ENCODE peak calls at places on chromosome 12, in six cellular contexts. H is GM23338, W is neural progenitor cell, P is lower lobe of right lung, S is uterus, I is neuronal stem cell. B is an unnamed sample. For H3K36me3, the result is how much of the 10 kb centered on the place peaks cover.

GRCh38 chr12:1930816-1931597 is 12.6 kb upstream of the CACNA2D4 start:
- DNase-seq in H (no peak), W (no peak), P (no peak), S (peak), I (no peak), B (no peak)

GRCh38 chr12:107514887-107515445 is 170.6 kb upstream of the PWP1 start:
- DNase-seq in H (no peak), W (no peak), P (no peak), S (no peak), I (no peak), B (no peak)

GRCh38 chr12:110467847-110468211 is 228 bp downstream of the GPN3 start:
- DNase-seq in H (no peak), W (no peak), P (no peak), S (no peak), I (no peak), B (no peak)

GRCh38 chr12:52722680-52723079 is 19.4 kb upstream of the KRT77 start:
- DNase-seq in H (no peak), W (no peak), P (no peak), S (no peak), I (no peak), B (no peak)

GRCh38 chr12:50922820-50923219 is 29.5 kb upstream of the HIGD1C start:
- DNase-seq in H (no peak), W (peak), P (no peak), S (peak), I (no peak), B (no peak)

GRCh38 chr12:45565590-45565989 is 163.9 kb upstream of the ARID2 start:
- DNase-seq in H (no peak), W (no peak), P (no peak), S (no peak), I (no peak), B (no peak)

GRCh38 chr12:132161046-132161781 is 17.0 kb downstream of the NOC4L start:
- DNase-seq in H (no peak), W (no peak), P (no peak), S (no peak), I (no peak), B (no peak)

GRCh38 chr12:104695453-104696148 is 238.9 kb downstream of the CHST11 start:
- DNase-seq in H (no peak), W (no peak), P (no peak), S (no peak), I (no peak), B (no peak)

GRCh38 chr12:76696186-76696585 is 67.7 kb upstream of the ZDHHC17 start:
- DNase-seq in H (no peak), W (no peak), P (no peak), S (no peak), I (no peak), B (peak)

GRCh38 chr12:3755898-3756297 is 3.0 kb upstream of the CRACR2A start:
- DNase-seq in H (no peak), W (no peak), P (no peak), S (no peak), I (no peak), B (peak)

GRCh38 chr12:116360579-116361403 is 83.3 kb upstream of the MED13L start:
- DNase-seq in H (no peak), W (no peak), P (no peak), S (no peak), I (no peak), B (no peak)

GRCh38 chr12:24592048-24592447 is 356.9 kb downstream of the BCAT1 start:
- DNase-seq in H (no peak), W (no peak), P (no peak), S (no peak), I (no peak), B (no peak)

GRCh38 chr12:106246891-106247730 is 709 bp downstream of the CKAP4 start:
- DNase-seq in H (peak), W (peak), P (peak), S (peak), I (peak), B (peak)

GRCh38 chr12:16347391-16348298 is at the start of gene MGST1:
- DNase-seq in H (peak), W (peak), P (peak), S (peak), I (peak), B (peak)

GRCh38 chr12:94889512-94890210 is 113.8 kb downstream of the NDUFA12 start:
- DNase-seq in H (no peak), W (no peak), P (no peak), S (no peak), I (no peak), B (peak)

GRCh38 chr12:122835693-122836026 is 403 bp downstream of the HIP1R start:
- DNase-seq in H (peak), W (no peak), P (peak), S (no peak), I (no peak), B (no peak)

GRCh38 chr12:122227341-122227740 is 1.5 kb upstream of the DIABLO start:
- DNase-seq in H (no peak), W (no peak), P (peak), S (no peak), I (no peak), B (no peak)

GRCh38 chr12:95970905-95971304 is 25.2 kb downstream of the HAL start:
- DNase-seq in H (peak), W (peak), P (no peak), S (no peak), I (no peak), B (no peak)

GRCh38 chr12:56715798-56716197 is 9.3 kb downstream of the NACA start:
- DNase-seq in H (no peak), W (no peak), P (no peak), S (no peak), I (no peak), B (no peak)

GRCh38 chr12:121465921-121466799 is 66.2 kb downstream of the RNF34 start:
- DNase-seq in H (peak), W (peak), P (no peak), S (no peak), I (no peak), B (peak)

GRCh38 chr12:22687677-22688076 is 62.7 kb downstream of the ETNK1 start:
- DNase-seq in H (no peak), W (no peak), P (no peak), S (no peak), I (no peak), B (no peak)

GRCh38 chr12:95605875-95606274 is 54.6 kb upstream of the USP44 start:
- DNase-seq in H (no peak), W (no peak), P (no peak), S (no peak), I (no peak), B (no peak)

GRCh38 chr12:124388679-124389536 is 94.0 kb downstream of the RFLNA start:
- DNase-seq in H (peak), W (peak), P (peak), S (peak), I (peak), B (peak)

GRCh38 chr12:49824886-49825285 is 3.3 kb downstream of the NCKAP5L start:
- DNase-seq in H (no peak), W (no peak), P (no peak), S (no peak), I (no peak), B (peak)

GRCh38 chr12:62933220-62933870 is 1.6 kb downstream of the PPM1H start:
- DNase-seq in H (peak), W (peak), P (no peak), S (no peak), I (no peak), B (no peak)

DNA sequence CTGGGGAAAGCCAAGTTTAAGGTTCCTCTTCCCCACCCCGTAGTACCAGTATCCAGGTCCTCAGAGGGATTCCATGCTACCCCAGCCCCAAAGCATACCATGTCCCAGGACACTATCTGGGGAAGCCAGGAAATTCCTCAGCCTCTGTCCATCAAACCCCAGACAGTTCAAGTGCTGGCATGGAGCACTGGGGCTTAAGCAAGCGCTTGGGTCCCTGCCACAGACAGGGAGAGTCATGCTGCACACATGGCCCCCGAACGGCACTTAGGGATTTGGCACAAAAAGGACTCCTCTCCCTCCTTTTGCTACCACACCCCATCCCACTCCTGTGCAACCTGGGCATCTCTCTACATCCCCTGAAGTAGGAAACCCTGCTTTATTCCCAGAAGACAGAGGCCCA is 21.8 kb downstream of the ADCY6 start:
- DNase-seq in H (no peak), W (no peak), P (no peak), S (peak), I (no peak), B (no peak)
- H3K36me3 ChIP-seq in H (under half), W (under half), P (half or more), S (under half), I (under half), B (under half)

GRCh38 chr12:9115731-9116689 is at the start of gene A2M:
- DNase-seq in H (no peak), W (no peak), P (no peak), S (peak), I (no peak), B (no peak)
- H3K4me3 ChIP-seq in H (no peak), W (no peak), P (peak), S (peak), I (no peak), B (no peak)

DNA sequence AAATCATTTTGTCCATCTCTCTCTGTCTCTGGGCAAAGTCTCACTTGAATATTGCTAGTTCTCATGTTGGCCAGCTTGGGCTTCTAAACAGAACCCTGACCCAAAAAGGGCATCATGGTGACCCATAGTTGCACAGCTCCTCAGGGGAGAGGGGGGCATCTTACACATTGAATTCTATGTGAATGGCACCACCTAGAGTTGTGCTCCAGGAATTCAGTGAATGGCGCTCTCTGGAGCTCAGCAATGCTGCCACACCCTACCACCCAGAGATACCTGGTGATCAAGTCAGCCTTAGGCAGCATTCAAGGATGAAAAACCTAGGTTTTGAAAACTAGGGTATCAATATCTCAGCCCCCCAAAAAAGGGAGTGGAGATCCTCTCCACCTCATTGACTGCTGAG is 50.6 kb downstream of the SMUG1 start:
- DNase-seq in H (no peak), W (no peak), P (no peak), S (no peak), I (no peak), B (no peak)
- H3K36me3 ChIP-seq in H (under half), W (under half), P (under half), S (under half), I (under half), B (under half)

DNA sequence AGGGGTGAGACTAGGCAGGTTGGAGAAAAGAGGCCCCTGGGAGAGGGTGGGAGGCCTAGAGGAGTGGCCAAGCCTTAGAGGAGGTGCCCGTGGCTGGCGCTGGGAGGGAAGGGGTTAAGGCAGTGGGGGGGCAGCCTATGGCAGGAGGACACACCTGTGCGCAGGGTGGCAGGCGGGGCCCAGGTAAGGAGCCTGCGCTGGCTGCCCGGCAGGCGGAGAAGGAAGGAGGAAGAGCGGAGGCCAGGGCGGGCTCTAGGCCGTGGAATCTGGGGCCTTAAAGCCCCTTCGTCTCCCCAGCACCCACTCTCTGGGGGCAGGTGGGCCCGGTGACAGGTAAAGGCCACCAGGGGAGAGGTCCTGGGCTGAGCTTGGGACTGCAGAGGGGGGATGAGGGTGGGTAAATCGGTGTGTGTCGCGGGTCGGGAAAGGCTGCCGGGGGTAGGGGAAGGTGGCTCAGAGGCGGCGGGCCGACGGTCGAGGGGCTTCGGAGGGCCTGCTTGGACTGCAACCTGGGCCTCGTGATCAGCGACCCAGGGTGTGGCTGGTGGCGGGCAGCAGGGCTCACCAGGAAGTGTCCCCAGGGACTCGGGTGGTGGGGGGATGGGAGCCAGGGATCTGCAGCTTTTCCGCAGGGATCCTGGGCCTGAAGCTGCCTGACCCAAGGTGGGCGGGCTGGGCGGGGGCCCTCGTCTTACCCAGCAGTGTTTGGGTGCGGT is 7.3 kb downstream of the PHB2 start:
- DNase-seq in H (peak), W (no peak), P (peak), S (no peak), I (no peak), B (no peak)
- H3K4me3 ChIP-seq in H (peak), W (no peak), P (peak), S (no peak), I (no peak), B (no peak)

B was measured in SJCRH30.